ENCODE peak calls at places on chromosomes 13 and 19, in six cellular contexts. One of them, this sample, is unnamed.

GRCh38 chr13:42478531-42479156 is 95.3 kb upstream of the TNFSF11 start:
- DNase-seq in putamen: no peak
- DNase-seq in HEK293T: peak; percentile 15
- DNase-seq in sciatic nerve: no peak
- DNase-seq in endothelial cell: peak; percentile 7
- DNase-seq in AG04450: no peak
- DNase-seq in this sample: peak; percentile 29

GRCh38 chr19:3440082-3440481 is 40.2 kb downstream of the SMIM24 start:
- DNase-seq in putamen: no peak
- DNase-seq in HEK293T: peak; percentile 57
- DNase-seq in sciatic nerve: no peak
- DNase-seq in endothelial cell: peak; percentile 62
- DNase-seq in AG04450: no peak
- DNase-seq in this sample: no peak

GRCh38 chr13:107370036-107370785 is 802.3 kb upstream of the ARGLU1 start:
- DNase-seq in putamen: no peak
- DNase-seq in HEK293T: no peak
- DNase-seq in sciatic nerve: no peak
- DNase-seq in endothelial cell: no peak
- DNase-seq in AG04450: peak; percentile 59
- DNase-seq in this sample: peak; percentile 27

GRCh38 chr19:39843919-39844793 is 2.0 kb downstream of the FBL start:
- DNase-seq in putamen: no peak
- DNase-seq in HEK293T: peak; percentile 33
- DNase-seq in sciatic nerve: no peak
- DNase-seq in endothelial cell: peak; percentile 36
- DNase-seq in AG04450: peak; percentile 15
- DNase-seq in this sample: peak; percentile 42

GRCh38 chr13:79081942-79082341 is 324.1 kb downstream of the RBM26 start:
- DNase-seq in putamen: no peak
- DNase-seq in HEK293T: no peak
- DNase-seq in sciatic nerve: no peak
- DNase-seq in endothelial cell: no peak
- DNase-seq in AG04450: no peak
- DNase-seq in this sample: no peak

GRCh38 chr19:41195675-41196497 is 2.9 kb downstream of the CYP2S1 start:
- DNase-seq in putamen: no peak
- DNase-seq in HEK293T: no peak
- DNase-seq in sciatic nerve: no peak
- DNase-seq in endothelial cell: no peak
- DNase-seq in AG04450: no peak
- DNase-seq in this sample: no peak

GRCh38 chr19:7870571-7871279 is 3.5 kb downstream of the PRR36 start:
- DNase-seq in putamen: no peak
- DNase-seq in HEK293T: peak; percentile 72
- DNase-seq in sciatic nerve: peak; percentile 78
- DNase-seq in endothelial cell: no peak
- DNase-seq in AG04450: no peak
- DNase-seq in this sample: no peak

GRCh38 chr13:75636339-75637095 is 387 bp downstream of the LMO7 start:
- DNase-seq in putamen: peak; percentile 7
- DNase-seq in HEK293T: no peak
- DNase-seq in sciatic nerve: peak; percentile 62
- DNase-seq in endothelial cell: peak; percentile 39
- DNase-seq in AG04450: no peak
- DNase-seq in this sample: no peak

GRCh38 chr13:56752630-56753029 is 388.1 kb upstream of the PRR20A start:
- DNase-seq in putamen: no peak
- DNase-seq in HEK293T: no peak
- DNase-seq in sciatic nerve: no peak
- DNase-seq in endothelial cell: no peak
- DNase-seq in AG04450: no peak
- DNase-seq in this sample: no peak

GRCh38 chr19:8915997-8916396 is 83.8 kb downstream of the MBD3L1 start:
- DNase-seq in putamen: no peak
- DNase-seq in HEK293T: no peak
- DNase-seq in sciatic nerve: no peak
- DNase-seq in endothelial cell: no peak
- DNase-seq in AG04450: no peak
- DNase-seq in this sample: no peak

GRCh38 chr13:24511824-24512207 is 762 bp downstream of the PARP4 start:
- DNase-seq in putamen: no peak
- DNase-seq in HEK293T: peak; percentile 4
- DNase-seq in sciatic nerve: no peak
- DNase-seq in endothelial cell: no peak
- DNase-seq in AG04450: no peak
- DNase-seq in this sample: no peak

GRCh38 chr13:37681295-37682032 is 82.9 kb upstream of the POSTN start:
- DNase-seq in putamen: no peak
- DNase-seq in HEK293T: no peak
- DNase-seq in sciatic nerve: no peak
- DNase-seq in endothelial cell: no peak
- DNase-seq in AG04450: peak; percentile 38
- DNase-seq in this sample: peak; percentile 78

GRCh38 chr13:39887424-39887823 is 232.0 kb downstream of the COG6 start:
- DNase-seq in putamen: no peak
- DNase-seq in HEK293T: no peak
- DNase-seq in sciatic nerve: no peak
- DNase-seq in endothelial cell: no peak
- DNase-seq in AG04450: no peak
- DNase-seq in this sample: no peak

GRCh38 chr19:14475251-14476073 is at the start of gene PTGER1:
- DNase-seq in putamen: no peak
- DNase-seq in HEK293T: no peak
- DNase-seq in sciatic nerve: no peak
- DNase-seq in endothelial cell: peak; percentile 63
- DNase-seq in AG04450: no peak
- DNase-seq in this sample: no peak

GRCh38 chr19:52923782-52924593 is 760 bp upstream of the ZNF888 start:
- DNase-seq in putamen: peak; percentile 8
- DNase-seq in HEK293T: no peak
- DNase-seq in sciatic nerve: no peak
- DNase-seq in endothelial cell: peak; percentile 35
- DNase-seq in AG04450: no peak
- DNase-seq in this sample: no peak

GRCh38 chr19:57682226-57682766 is 519 bp downstream of the ZNF551 start:
- DNase-seq in putamen: no peak
- DNase-seq in HEK293T: no peak
- DNase-seq in sciatic nerve: no peak
- DNase-seq in endothelial cell: no peak
- DNase-seq in AG04450: no peak
- DNase-seq in this sample: no peak

GRCh38 chr19:14139944-14140343 is 3.6 kb upstream of the ASF1B start:
- DNase-seq in putamen: no peak
- DNase-seq in HEK293T: no peak
- DNase-seq in sciatic nerve: no peak
- DNase-seq in endothelial cell: no peak
- DNase-seq in AG04450: no peak
- DNase-seq in this sample: no peak

GRCh38 chr13:28320884-28321574 is 173.9 kb downstream of the FLT1 start:
- DNase-seq in putamen: no peak
- DNase-seq in HEK293T: no peak
- DNase-seq in sciatic nerve: no peak
- DNase-seq in endothelial cell: no peak
- DNase-seq in AG04450: peak; percentile 54
- DNase-seq in this sample: no peak

GRCh38 chr19:55956431-55956830 is 8.8 kb downstream of the NLRP8 start:
- DNase-seq in putamen: no peak
- DNase-seq in HEK293T: no peak
- DNase-seq in sciatic nerve: no peak
- DNase-seq in endothelial cell: no peak
- DNase-seq in AG04450: no peak
- DNase-seq in this sample: no peak

GRCh38 chr13:51913421-51914136 is 51.8 kb downstream of the CCDC70 start:
- DNase-seq in putamen: no peak
- DNase-seq in HEK293T: no peak
- DNase-seq in sciatic nerve: no peak
- DNase-seq in endothelial cell: peak; percentile 20
- DNase-seq in AG04450: no peak
- DNase-seq in this sample: no peak

GRCh38 chr13:38636756-38637155 is 50.1 kb upstream of the FREM2 start:
- DNase-seq in putamen: no peak
- DNase-seq in HEK293T: no peak
- DNase-seq in sciatic nerve: no peak
- DNase-seq in endothelial cell: no peak
- DNase-seq in AG04450: no peak
- DNase-seq in this sample: no peak

GRCh38 chr19:19751846-19752245 is 18.9 kb upstream of the ZNF14 start:
- DNase-seq in putamen: no peak
- DNase-seq in HEK293T: no peak
- DNase-seq in sciatic nerve: no peak
- DNase-seq in endothelial cell: no peak
- DNase-seq in AG04450: no peak
- DNase-seq in this sample: no peak

GRCh38 chr13:67136157-67136556 is 94.0 kb downstream of the PCDH9 start:
- DNase-seq in putamen: no peak
- DNase-seq in HEK293T: peak; percentile 58
- DNase-seq in sciatic nerve: no peak
- DNase-seq in endothelial cell: no peak
- DNase-seq in AG04450: no peak
- DNase-seq in this sample: no peak

GRCh38 chr13:95641961-95642621 is 2.4 kb downstream of the DZIP1 start:
- DNase-seq in putamen: peak; percentile 13
- DNase-seq in HEK293T: no peak
- DNase-seq in sciatic nerve: peak; percentile 68
- DNase-seq in endothelial cell: peak; percentile 73
- DNase-seq in AG04450: no peak
- DNase-seq in this sample: no peak

GRCh38 chr19:29324717-29325116 is 111.8 kb upstream of the UQCRFS1 start:
- DNase-seq in putamen: no peak
- DNase-seq in HEK293T: no peak
- DNase-seq in sciatic nerve: no peak
- DNase-seq in endothelial cell: no peak
- DNase-seq in AG04450: no peak
- DNase-seq in this sample: no peak

GRCh38 chr13:114035583-114036501 is 62.0 kb upstream of the C13orf46 start:
- DNase-seq in putamen: peak; percentile 92
- DNase-seq in HEK293T: no peak
- DNase-seq in sciatic nerve: no peak
- DNase-seq in endothelial cell: peak; percentile 47
- DNase-seq in AG04450: no peak
- DNase-seq in this sample: no peak

GRCh38 chr13:31697290-31697689 is 42.0 kb upstream of the RXFP2 start:
- DNase-seq in putamen: no peak
- DNase-seq in HEK293T: no peak
- DNase-seq in sciatic nerve: no peak
- DNase-seq in endothelial cell: no peak
- DNase-seq in AG04450: no peak
- DNase-seq in this sample: no peak